ENCODE peak calls at places on chromosome 10, in ten cellular contexts. K is mesendoderm, H is IMR-90, V is kidney, B is GM12878, X is HepG2, L is fibroblast of lung, O is HCT116, N is mammary epithelial cell, Y is colonic mucosa. P is an unnamed sample.

GRCh38 chr10:74947781-74948401 is 121.5 kb downstream of the KAT6B start:
- DNase-seq in O (no peak), L (no peak), N (no peak), Y (no peak), B (no peak), H (no peak), K (no peak), V (no peak), X (no peak), P (no peak)

GRCh38 chr10:72615985-72616384 is 9.9 kb downstream of the MICU1 start:
- DNase-seq in K (no peak), B (no peak), H (no peak), L (no peak), Y (no peak), N (no peak), O (no peak), V (no peak), X (no peak), P (no peak)

GRCh38 chr10:110762849-110763211 is 108.9 kb upstream of the PDCD4 start:
- DNase-seq in V (no peak), N (no peak), Y (no peak), K (no peak), H (no peak), X (no peak), O (no peak), L (no peak), B (no peak), P (no peak)

GRCh38 chr10:50577681-50578350 is 45.9 kb downstream of the SGMS1 start:
- DNase-seq in K (peak), N (no peak), B (no peak), V (no peak), L (peak), X (no peak), Y (peak), H (peak), O (no peak), P (peak)

GRCh38 chr10:103480521-103480920 is 1.5 kb upstream of the CALHM3 start:
- DNase-seq in L (peak), H (peak), K (no peak), Y (no peak), B (no peak), N (no peak), X (no peak), V (no peak), O (no peak), P (no peak)

GRCh38 chr10:110610308-110610774 is 33.8 kb upstream of the RBM20 start:
- DNase-seq in X (peak), K (peak), L (peak), O (peak), B (peak), N (peak), V (no peak), H (peak), Y (peak), P (peak)

GRCh38 chr10:103982639-103983038 is 15.7 kb downstream of the SLK start:
- DNase-seq in L (peak), V (no peak), B (no peak), O (peak), Y (peak), N (no peak), X (peak), K (peak), H (no peak), P (no peak)

GRCh38 chr10:116208999-116209398 is 64.0 kb downstream of the GFRA1 start:
- DNase-seq in K (no peak), L (no peak), X (no peak), N (no peak), O (no peak), Y (no peak), H (no peak), B (no peak), V (no peak), P (no peak)

GRCh38 chr10:127044191-127044590 is 139.0 kb downstream of the DOCK1 start:
- DNase-seq in X (no peak), K (no peak), B (no peak), V (no peak), H (no peak), O (no peak), Y (peak), L (no peak), N (peak), P (no peak)

GRCh38 chr10:86365346-86366032 is 1.1 kb downstream of the GRID1 start:
- DNase-seq in V (peak), X (no peak), N (no peak), Y (no peak), B (no peak), O (no peak), L (no peak), K (no peak), H (no peak), P (no peak)
- H3K9ac ChIP-seq in V (no peak), X (no peak), N (no peak), Y (no peak), B (no peak), O (peak), L (no peak), K (no peak), H (no peak), P (no peak)

GRCh38 chr10:101063162-101063525 is 1.4 kb downstream of the KAZALD1 start:
- DNase-seq in O (no peak), H (no peak), V (no peak), L (no peak), K (no peak), X (no peak), N (no peak), Y (no peak), B (no peak), P (no peak)
- H3K4me3 ChIP-seq in O (peak), H (no peak), V (peak), L (peak), K (no peak), X (peak), N (no peak), Y (peak), B (peak), P (peak)

GRCh38 chr10:44974082-44974627 is 4.5 kb downstream of the DEPP1 start:
- DNase-seq in V (no peak), K (no peak), L (no peak), H (no peak), X (no peak), Y (no peak), N (no peak), O (no peak), B (no peak), P (no peak)
- H3K9ac ChIP-seq in V (no peak), K (peak), L (peak), H (peak), X (peak), Y (peak), N (no peak), O (peak), B (peak), P (peak)

DNA sequence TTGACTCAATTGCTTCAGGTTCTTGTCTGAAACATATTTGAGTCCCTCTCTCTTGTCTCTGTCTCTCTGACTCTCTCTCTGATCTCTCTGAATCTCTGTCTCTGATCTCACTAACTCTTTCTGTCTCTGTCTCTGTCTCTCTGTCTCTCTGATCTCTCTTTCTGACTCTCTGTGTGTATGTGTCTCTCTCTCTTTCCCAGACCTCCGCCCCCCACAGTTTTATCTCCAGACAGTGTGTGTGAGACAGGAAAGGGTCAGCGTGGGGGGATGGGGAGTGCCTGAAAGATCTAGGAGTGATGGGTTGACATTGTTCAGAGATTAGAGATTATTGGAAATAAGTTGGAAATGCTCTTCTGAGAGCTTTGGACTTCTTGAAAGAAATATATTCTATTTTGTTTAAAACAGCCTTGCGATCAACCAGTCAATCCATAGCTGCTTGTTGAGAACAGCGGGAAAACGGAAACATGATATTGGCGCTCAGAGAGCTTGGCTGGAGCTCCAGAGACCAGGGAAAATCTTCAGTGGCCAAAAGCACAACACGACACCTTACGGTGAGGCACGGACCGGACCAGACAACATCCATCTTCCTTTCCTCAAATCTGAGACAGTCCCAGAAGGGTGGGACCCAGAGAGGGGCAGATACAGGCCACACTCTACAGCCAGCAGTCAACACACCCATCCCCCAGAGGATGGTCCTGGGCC is 35.5 kb downstream of the CALML3 start:
- DNase-seq in H (no peak), Y (no peak), L (no peak), B (no peak), X (no peak), K (peak), N (no peak), V (peak), O (no peak), P (no peak)
- H3K4me3 ChIP-seq in H (no peak), Y (no peak), L (no peak), B (no peak), X (no peak), K (no peak), N (no peak), V (no peak), O (no peak), P (peak)

DNA sequence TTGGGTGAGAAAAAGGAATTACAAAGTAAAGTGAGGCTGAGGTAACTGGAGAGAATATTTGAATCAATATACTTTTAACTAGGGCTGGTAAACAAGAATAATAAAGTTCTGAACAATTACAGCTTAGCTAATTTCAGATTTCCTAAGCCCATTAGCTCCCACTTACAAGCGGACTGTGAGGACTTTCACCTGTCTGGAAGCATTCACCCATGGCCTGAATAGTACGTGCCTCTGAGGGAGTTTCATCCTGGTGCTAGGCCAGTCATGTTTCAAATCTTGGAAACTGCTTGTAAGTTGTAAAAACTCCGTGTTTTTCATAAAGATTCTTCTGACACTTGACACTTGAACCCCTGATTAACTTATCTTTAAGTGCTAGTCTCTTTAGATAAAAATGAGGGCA is 975.2 kb upstream of the GHITM start:
- DNase-seq in Y (no peak), V (no peak), H (no peak), L (no peak), O (no peak), X (no peak), K (peak), N (no peak), B (no peak), P (peak)
- H3K9ac ChIP-seq in Y (no peak), V (no peak), H (no peak), L (no peak), O (no peak), X (no peak), K (no peak), N (no peak), B (no peak), P (no peak)

GRCh38 chr10:132541601-132542011 is 4.0 kb downstream of the INPP5A start:
- DNase-seq in L (no peak), N (peak), V (no peak), H (no peak), O (no peak), X (no peak), B (no peak), Y (no peak), K (no peak), P (no peak)

GRCh38 chr10:132539894-132540293 is 2.3 kb downstream of the INPP5A start:
- DNase-seq in L (peak), K (no peak), X (no peak), Y (no peak), O (no peak), B (no peak), N (no peak), H (peak), V (no peak), P (peak)

GRCh38 chr10:132541129-132541528 is 3.5 kb downstream of the INPP5A start:
- DNase-seq in Y (no peak), K (no peak), N (no peak), X (no peak), H (no peak), L (no peak), B (no peak), O (no peak), V (peak), P (no peak)

GRCh38 chr10:132539431-132539839 is 1.8 kb downstream of the INPP5A start:
- DNase-seq in V (peak), B (no peak), L (no peak), N (no peak), O (no peak), K (no peak), H (no peak), X (no peak), Y (no peak), P (no peak)

GRCh38 chr10:132540456-132540855 is 2.9 kb downstream of the INPP5A start:
- DNase-seq in H (peak), X (no peak), B (no peak), V (peak), N (no peak), L (peak), K (peak), O (no peak), Y (no peak), P (no peak)
- H3K4me3 ChIP-seq in H (no peak), X (no peak), B (peak), V (peak), N (no peak), L (peak), K (no peak), O (no peak), Y (no peak), P (peak)

DNA sequence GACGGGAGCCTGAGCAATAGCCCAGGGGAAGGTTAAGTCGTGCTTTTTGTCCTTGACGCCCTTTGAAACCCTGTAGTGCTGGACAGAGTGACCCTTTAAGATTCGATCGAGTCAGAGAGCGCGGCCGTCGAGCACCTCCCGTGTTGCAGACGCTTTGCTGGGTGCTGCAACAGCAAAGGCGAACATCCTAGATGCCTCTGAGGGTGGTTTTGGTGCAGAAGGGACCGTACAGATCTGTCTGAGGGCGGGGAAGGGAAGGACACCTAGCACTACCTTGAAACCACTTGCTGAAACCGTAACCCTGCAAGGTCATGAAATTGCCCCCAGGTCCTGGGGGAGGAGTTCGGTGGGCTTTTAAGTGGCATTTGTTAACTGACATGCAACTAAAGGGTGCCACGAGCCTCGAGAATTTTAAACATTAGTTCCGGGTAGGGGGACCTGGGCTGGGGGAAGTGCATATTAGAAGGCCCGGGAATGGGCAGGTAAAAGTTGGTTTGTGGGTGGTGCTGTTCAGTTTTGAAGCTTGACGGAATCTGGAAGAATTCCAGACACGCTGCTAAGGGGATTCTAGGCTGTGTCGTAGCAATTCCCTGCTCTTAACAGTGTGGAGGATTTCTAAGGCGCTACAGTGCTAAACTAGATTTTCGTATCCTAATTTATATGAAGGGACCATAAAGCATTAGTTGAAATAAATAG is 811 bp downstream of the ATP5F1C start:
- DNase-seq in H (peak), B (no peak), Y (peak), K (no peak), L (peak), O (no peak), V (no peak), X (peak), N (peak), P (no peak)
- H3K9ac ChIP-seq in H (peak), B (peak), Y (peak), K (peak), L (peak), O (peak), V (peak), X (peak), N (peak), P (peak)

P was measured in astrocyte.